ENCODE peak calls at places on chromosomes 16 and 17, in nine cellular contexts. B, M, J, D, G, H, W, E and Q are unnamed samples.

GRCh38 chr17:18933102-18934058 is 18.6 kb upstream of the SLC5A10 start:
- DNase-seq in B (no peak), M (no peak), J (no peak), D (no peak), G (peak; percentile 47), H (no peak), W (no peak), E (no peak), Q (no peak)

GRCh38 chr17:41695954-41696720 is 7.5 kb downstream of the EIF1 start:
- DNase-seq in B (no peak), M (no peak), J (peak; percentile 70), D (peak; percentile 59), G (peak; percentile 85), H (peak; percentile 86), W (peak; percentile 85), E (peak; percentile 84), Q (peak; percentile 85)

GRCh38 chr17:21210411-21211076 is 3.4 kb downstream of the TMEM11 start:
- DNase-seq in B (no peak), M (no peak), J (no peak), D (no peak), G (no peak), H (no peak), W (no peak), E (no peak), Q (no peak)

GRCh38 chr17:72534776-72535175 is 414.0 kb downstream of the SOX9 start:
- DNase-seq in B (no peak), M (no peak), J (no peak), D (no peak), G (no peak), H (no peak), W (no peak), E (no peak), Q (no peak)

GRCh38 chr17:9367186-9367585 is 208.4 kb downstream of the STX8 start:
- DNase-seq in B (no peak), M (peak; percentile 28), J (no peak), D (no peak), G (no peak), H (no peak), W (no peak), E (no peak), Q (no peak)

GRCh38 chr17:45221081-45221996 is at the start of gene FMNL1:
- DNase-seq in B (no peak), M (peak; percentile 76), J (peak; percentile 81), D (peak; percentile 53), G (peak; percentile 87), H (no peak), W (no peak), E (no peak), Q (no peak)

GRCh38 chr16:88999457-89000206 is 22.6 kb upstream of the CBFA2T3 start:
- DNase-seq in B (no peak), M (no peak), J (no peak), D (no peak), G (no peak), H (no peak), W (no peak), E (no peak), Q (peak; percentile 6)

GRCh38 chr17:65756760-65757159 is 195.3 kb upstream of the AXIN2 start:
- DNase-seq in B (no peak), M (no peak), J (no peak), D (no peak), G (no peak), H (no peak), W (no peak), E (peak; percentile 63), Q (no peak)

GRCh38 chr17:68033636-68034451 is 1.7 kb upstream of the KPNA2 start:
- DNase-seq in B (no peak), M (no peak), J (no peak), D (no peak), G (no peak), H (peak; percentile 53), W (no peak), E (peak; percentile 95), Q (peak; percentile 44)

GRCh38 chr17:33521784-33522183 is 228.7 kb upstream of the ASIC2 start:
- DNase-seq in B (peak; percentile 47), M (no peak), J (no peak), D (no peak), G (peak; percentile 5), H (no peak), W (peak; percentile 66), E (no peak), Q (no peak)

GRCh38 chr17:33519692-33520091 is 226.6 kb upstream of the ASIC2 start:
- DNase-seq in B (no peak), M (no peak), J (no peak), D (no peak), G (no peak), H (no peak), W (no peak), E (no peak), Q (no peak)

GRCh38 chr17:33523577-33523981 is 230.5 kb upstream of the ASIC2 start:
- DNase-seq in B (peak; percentile 67), M (no peak), J (no peak), D (peak; percentile 20), G (peak; percentile 66), H (peak; percentile 53), W (no peak), E (no peak), Q (peak; percentile 61)

GRCh38 chr17:33522623-33523022 is 229.5 kb upstream of the ASIC2 start:
- DNase-seq in B (no peak), M (no peak), J (no peak), D (no peak), G (no peak), H (no peak), W (no peak), E (no peak), Q (no peak)

DNA sequence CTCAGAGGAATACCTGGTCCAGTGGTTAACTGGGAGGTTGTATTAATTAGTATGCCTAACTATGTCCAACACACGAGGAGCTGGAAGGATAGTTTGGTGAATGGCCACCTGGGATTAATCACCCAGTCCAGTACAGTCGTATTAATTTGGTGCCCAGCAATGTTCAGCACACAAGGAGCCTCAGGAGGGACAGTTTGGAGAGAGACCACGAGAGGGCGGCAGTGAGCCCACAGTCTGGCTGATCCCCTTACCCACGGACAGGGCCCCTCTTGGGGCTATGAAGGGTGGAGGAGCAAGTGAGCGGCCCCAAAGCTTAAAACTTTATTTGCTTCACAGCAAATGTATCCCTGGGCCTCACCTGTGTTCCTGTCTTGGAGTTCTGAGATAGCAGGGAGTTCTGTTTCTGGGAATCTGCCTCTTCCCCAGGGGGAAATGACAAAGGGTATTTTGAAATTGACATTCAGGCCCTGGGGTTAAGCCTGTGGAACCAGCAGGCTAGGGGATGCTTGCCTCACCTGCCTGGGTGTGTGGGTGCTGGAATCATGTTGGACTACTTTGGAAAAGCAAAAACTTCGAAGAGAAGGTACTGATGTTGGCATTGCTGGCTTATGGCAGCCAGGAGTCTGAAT is 227.4 kb upstream of the ASIC2 start:
- DNase-seq in B (no peak), M (peak; percentile 40), J (no peak), D (peak; percentile 18), G (peak; percentile 47), H (peak; percentile 41), W (peak; percentile 74), E (peak; percentile 23), Q (peak; percentile 26)
- TF ChIP-seq CTCF in B (peak; percentile 72), M (peak; percentile 80), J (peak; percentile 66), D (peak; percentile 36), G (peak; percentile 80), H (peak; percentile 79), W (peak; percentile 94), E (peak; percentile 70), Q (peak; percentile 61)

DNA sequence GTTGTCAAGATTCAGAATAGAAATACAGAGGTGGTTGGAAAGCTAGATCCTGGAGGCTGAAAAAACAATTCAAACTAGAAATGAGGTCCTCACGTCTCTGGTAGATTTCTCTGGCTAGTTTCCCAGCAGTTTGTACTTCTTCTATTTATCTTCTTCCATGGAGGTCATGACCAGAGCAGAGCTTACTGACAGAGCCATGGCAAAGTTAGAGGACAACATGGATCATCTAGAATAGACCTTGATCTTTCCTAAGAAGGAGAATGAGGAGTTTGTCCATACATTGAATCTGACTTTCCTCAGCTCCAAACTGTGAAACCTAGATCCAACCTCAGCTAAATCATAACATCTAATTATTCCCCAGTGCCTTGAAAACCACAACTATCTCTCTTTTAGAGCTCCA is 900.8 kb upstream of the GOT2 start:
- DNase-seq in B (no peak), M (no peak), J (no peak), D (no peak), G (no peak), H (peak; percentile 3), W (no peak), E (no peak), Q (peak; percentile 38)
- H3K4me3 ChIP-seq in B (no peak overlapping the region), M (no peak overlapping the region), J (no peak overlapping the region), D (no peak overlapping the region), G (no peak overlapping the region), H (no peak overlapping the region), W (no peak overlapping the region), E (no peak overlapping the region), Q (no peak overlapping the region)

DNA sequence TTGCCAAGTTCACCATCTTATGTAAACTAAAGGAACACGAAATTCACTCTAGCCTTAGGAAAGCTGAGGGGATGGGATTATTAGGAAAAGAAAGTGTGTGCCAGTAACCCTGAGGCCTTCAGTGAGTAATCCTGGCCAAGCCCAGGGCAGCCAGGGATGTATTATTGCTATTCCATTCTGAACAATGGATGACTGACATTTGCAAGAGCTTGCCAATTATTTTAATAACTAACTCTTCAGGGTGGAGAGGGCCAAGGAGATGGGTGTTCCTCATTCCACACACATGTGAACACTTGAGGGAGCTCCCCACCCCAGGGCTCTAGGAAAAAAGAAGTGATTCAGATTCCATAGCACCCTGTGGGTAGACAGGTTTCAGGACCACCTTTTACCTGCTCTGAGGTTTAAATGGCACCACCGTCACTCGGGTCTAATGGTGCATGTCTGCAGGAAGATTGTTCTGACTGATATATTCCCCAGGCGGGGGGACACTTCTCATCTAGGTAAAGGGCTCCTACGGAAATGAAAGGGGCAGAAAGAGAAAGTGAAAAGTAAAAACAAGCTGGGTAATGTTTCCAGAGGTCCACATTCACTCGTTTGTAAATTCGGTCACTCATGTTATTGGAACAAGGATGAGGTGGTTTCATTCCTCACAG is 41.5 kb downstream of the TK2 start:
- DNase-seq in B (peak; percentile 17), M (no peak), J (no peak), D (no peak), G (peak; percentile 42), H (peak; percentile 72), W (no peak), E (no peak), Q (peak; percentile 30)
- TF ChIP-seq CTCF in B (no peak), M (no peak), J (no peak), D (no peak), G (no peak), H (no peak), W (no peak), E (no peak), Q (no peak)

GRCh38 chr16:57477531-57478202 is 8.6 kb downstream of the DOK4 start:
- DNase-seq in B (no peak), M (no peak), J (no peak), D (no peak), G (no peak), H (no peak), W (peak; percentile 44), E (no peak), Q (no peak)

GRCh38 chr16:57479422-57480126 is 6.7 kb downstream of the DOK4 start:
- DNase-seq in B (no peak), M (peak; percentile 58), J (no peak), D (no peak), G (no peak), H (peak; percentile 78), W (peak; percentile 88), E (peak; percentile 60), Q (peak; percentile 67)

GRCh38 chr16:57480127-57480753 is 6.1 kb downstream of the DOK4 start:
- DNase-seq in B (no peak), M (peak; percentile 63), J (peak; percentile 63), D (peak; percentile 48), G (no peak), H (peak; percentile 79), W (peak; percentile 73), E (peak; percentile 88), Q (peak; percentile 29)

GRCh38 chr16:57478396-57479024 is 7.8 kb downstream of the DOK4 start:
- DNase-seq in B (no peak), M (no peak), J (no peak), D (no peak), G (no peak), H (no peak), W (no peak), E (no peak), Q (no peak)

GRCh38 chr16:57479043-57479421 is 7.3 kb downstream of the DOK4 start:
- DNase-seq in B (no peak), M (no peak), J (no peak), D (no peak), G (no peak), H (no peak), W (peak; percentile 43), E (no peak), Q (no peak)
- H3K4me3 ChIP-seq in B (peak overlapping the region; percentile 29), M (peak overlapping the region; percentile 69), J (peak overlapping the region; percentile 44), D (peak overlapping the region; percentile 59), G (no peak overlapping the region), H (peak overlapping the region; percentile 63), W (peak overlapping the region; percentile 99), E (peak overlapping the region; percentile 64), Q (peak overlapping the region; percentile 62)